ENCODE peak calls at places on chromosomes 4 and X, in eight cellular contexts. M is A549, F is astrocyte, A is OCI-LY7, Z is PC-3, B is K562, C is fibroblast of mammary gland, W is astrocyte of the spinal cord. N is an unnamed sample.

GRCh38 chrX:40076750-40077149 is 21.0 kb downstream of the BCOR start:
- DNase-seq in Z (no peak), W (no peak), A (no peak), B (no peak), F (no peak), M (no peak), C (no peak), N (no peak)

GRCh38 chrX:32877592-32877991 is 333.8 kb downstream of the DMD start:
- DNase-seq in F (peak; percentile 0), C (no peak), W (peak; percentile 7), B (no peak), A (no peak), Z (peak; percentile 1), M (no peak), N (no peak)

GRCh38 chrX:24023972-24024664 is 2.9 kb downstream of the KLHL15 start:
- DNase-seq in Z (peak; percentile 8), M (no peak), B (no peak), F (no peak), W (peak; percentile 36), C (peak; percentile 16), A (peak; percentile 42), N (no peak)

GRCh38 chr4:111937368-111937767 is 207.9 kb upstream of the FAM241A start:
- DNase-seq in A (no peak), C (peak; percentile 64), W (peak; percentile 19), M (peak; percentile 27), Z (peak; percentile 43), B (no peak), F (no peak), N (no peak)

GRCh38 chr4:5957091-5957490 is 61.1 kb downstream of the C4orf50 start:
- DNase-seq in B (no peak), F (no peak), W (no peak), A (no peak), C (no peak), Z (no peak), M (no peak), N (no peak)

GRCh38 chr4:184114431-184114830 is 103.2 kb downstream of the ENPP6 start:
- DNase-seq in A (no peak), Z (peak; percentile 22), C (no peak), B (peak; percentile 22), M (peak; percentile 14), F (no peak), W (no peak), N (no peak)

GRCh38 chrX:40261955-40262596 is 164.3 kb upstream of the BCOR start:
- DNase-seq in B (peak; percentile 46), M (no peak), C (peak; percentile 9), W (no peak), F (no peak), A (no peak), Z (no peak), N (no peak)

GRCh38 chrX:107857815-107858214 is 32.1 kb downstream of the MID2 start:
- DNase-seq in Z (no peak), A (no peak), W (no peak), M (no peak), C (no peak), B (no peak), F (no peak), N (no peak)

GRCh38 chrX:107448625-107449468 is 605 bp upstream of the FRMPD3 start:
- DNase-seq in M (peak; percentile 13), Z (peak; percentile 25), B (no peak), A (peak; percentile 70), W (no peak), C (no peak), F (no peak), N (no peak)

GRCh38 chr4:27775156-27775555 is 914.5 kb downstream of the STIM2 start:
- DNase-seq in B (no peak), C (no peak), M (no peak), F (no peak), W (no peak), Z (no peak), A (no peak), N (no peak)

GRCh38 chr4:54930226-54930625 is 195.2 kb downstream of the KDR start:
- DNase-seq in Z (peak; percentile 19), F (peak; percentile 85), B (no peak), M (no peak), C (peak; percentile 12), A (no peak), W (peak; percentile 84), N (no peak)

GRCh38 chr4:117527601-117528000 is 442.2 kb upstream of the TRAM1L1 start:
- DNase-seq in W (no peak), M (no peak), A (no peak), F (no peak), Z (no peak), B (no peak), C (no peak), N (no peak)

GRCh38 chrX:150486011-150486410 is 82.4 kb upstream of the MTM1 start:
- DNase-seq in A (peak; percentile 33), W (peak; percentile 53), F (peak; percentile 18), B (peak; percentile 12), Z (peak; percentile 61), M (peak; percentile 62), C (peak; percentile 56), N (no peak)

GRCh38 chr4:157225096-157225495 is 4.6 kb downstream of the GRIA2 start:
- DNase-seq in M (no peak), C (no peak), W (no peak), B (no peak), A (no peak), Z (no peak), F (no peak), N (no peak)

GRCh38 chr4:74292111-74292870 is 16.0 kb upstream of the EPGN start:
- DNase-seq in W (no peak), F (peak; percentile 11), M (no peak), C (no peak), A (no peak), B (no peak), Z (peak; percentile 70), N (no peak)

DNA sequence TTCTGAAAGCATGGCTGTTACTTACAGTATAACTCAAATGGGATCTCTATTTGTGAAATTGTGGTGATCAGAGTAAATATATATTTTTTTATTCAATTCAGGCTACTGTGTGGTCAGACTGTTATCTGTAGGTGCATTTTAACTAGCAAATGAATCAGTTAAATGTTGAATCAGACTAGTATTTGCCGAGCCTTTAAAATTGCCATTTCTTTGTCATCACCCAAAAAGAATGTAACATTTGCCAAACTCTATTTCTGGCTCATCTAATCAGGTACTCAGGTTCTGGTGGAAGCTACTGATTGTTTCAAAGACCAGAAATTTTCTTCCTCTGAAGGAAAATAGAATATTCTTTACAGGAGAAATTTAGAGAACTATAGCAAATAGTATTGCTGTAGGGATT is 1.8 kb upstream of the NAA15 start:
- DNase-seq in Z (peak; percentile 79), A (no peak), C (peak; percentile 17), W (no peak), M (no peak), F (peak; percentile 62), B (no peak), N (no peak)
- H3K4me3 ChIP-seq in Z (peak overlapping the region; percentile 99), A (peak overlapping the region; percentile 84), C (no peak overlapping the region), W (no peak overlapping the region), M (no peak overlapping the region), F (peak overlapping the region; percentile 9), B (peak overlapping the region; percentile 99), N (peak overlapping the region; percentile 93)

GRCh38 chr4:161486454-161486853 is 677.3 kb downstream of the FSTL5 start:
- DNase-seq in Z (no peak), M (no peak), A (no peak), B (no peak), C (no peak), W (no peak), F (no peak), N (no peak)
- H3K4me3 ChIP-seq in Z (no peak overlapping the region), M (no peak overlapping the region), A (no peak overlapping the region), B (no peak overlapping the region), C (no peak overlapping the region), W (no peak overlapping the region), F (no peak overlapping the region), N (no peak overlapping the region)

DNA sequence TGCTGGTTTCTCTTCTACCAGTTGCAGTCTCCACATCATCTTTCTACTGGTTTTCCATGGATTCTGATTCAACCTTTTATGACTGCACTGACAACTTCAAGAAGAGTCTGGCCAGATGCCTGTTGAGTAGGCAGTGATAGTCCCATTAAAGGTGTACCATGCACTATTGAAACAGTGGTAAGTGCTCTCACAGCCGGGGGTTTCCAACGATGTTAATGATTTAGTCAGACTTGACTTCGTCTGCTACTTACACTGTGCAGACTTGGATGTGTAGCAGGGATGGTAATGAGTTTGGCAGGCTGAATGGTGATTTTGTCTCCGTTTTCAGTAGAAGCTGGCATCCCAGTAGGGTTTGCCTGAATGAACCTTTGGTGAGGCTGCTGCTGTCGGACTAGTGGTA is 52.1 kb upstream of the TMSB15B start:
- DNase-seq in W (no peak), A (no peak), M (no peak), B (no peak), C (no peak), Z (no peak), F (no peak), N (no peak)
- H3K4me3 ChIP-seq in W (no peak overlapping the region), A (no peak overlapping the region), M (no peak overlapping the region), B (no peak overlapping the region), C (no peak overlapping the region), Z (no peak overlapping the region), F (no peak overlapping the region), N (no peak overlapping the region)

DNA sequence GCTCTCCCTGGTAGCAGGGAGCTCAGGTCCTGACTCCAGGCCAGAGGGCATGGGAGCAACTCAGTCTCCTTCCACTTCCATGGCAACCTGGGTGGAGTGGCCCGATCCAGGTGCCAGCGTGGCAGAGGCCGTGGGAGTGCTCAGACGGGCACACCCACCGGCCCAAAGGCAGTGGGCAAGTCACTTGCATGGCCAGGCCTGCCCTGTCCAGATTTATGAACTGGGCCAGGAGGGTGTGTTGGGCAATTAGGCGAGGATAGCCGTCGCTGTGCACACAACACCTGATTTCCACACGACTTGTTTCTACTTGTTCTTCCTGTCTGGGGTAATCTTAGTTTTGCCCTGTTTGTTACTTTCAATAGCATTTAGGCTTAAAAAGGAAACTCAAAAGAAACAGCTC is 55.5 kb upstream of the NYX start:
- DNase-seq in F (no peak), W (no peak), Z (no peak), A (no peak), M (no peak), B (no peak), C (no peak), N (no peak)
- H3K4me3 ChIP-seq in F (no peak overlapping the region), W (no peak overlapping the region), Z (no peak overlapping the region), A (no peak overlapping the region), M (no peak overlapping the region), B (no peak overlapping the region), C (no peak overlapping the region), N (no peak overlapping the region)

GRCh38 chr4:69056921-69057562 is 39.2 kb upstream of the UGT2B7 start:
- DNase-seq in B (no peak), Z (no peak), C (no peak), F (peak; percentile 45), M (no peak), W (no peak), A (no peak), N (no peak)
- H3K4me3 ChIP-seq in B (no peak overlapping the region), Z (no peak overlapping the region), C (no peak overlapping the region), F (no peak overlapping the region), M (no peak overlapping the region), W (no peak overlapping the region), A (no peak overlapping the region), N (no peak overlapping the region)

N was measured in gastrocnemius medialis.